ENCODE peak calls at places on chromosomes 1 and 21, in nine cellular contexts. One of them, this sample, is unnamed.

GRCh38 chr1:101520302-101520701 is 283.5 kb downstream of the S1PR1 start:
- DNase-seq in thoracic aorta: no peak
- DNase-seq in GM12878: peak
- DNase-seq in transverse colon: peak
- DNase-seq in Calu3: peak
- DNase-seq in heart right ventricle: no peak
- DNase-seq in foreskin fibroblast: peak
- DNase-seq in stomach: no peak
- DNase-seq in DND-41: peak
- DNase-seq in this sample: peak

GRCh38 chr1:202291001-202291400 is 50.7 kb downstream of the UBE2T start:
- DNase-seq in stomach: no peak
- DNase-seq in thoracic aorta: no peak
- DNase-seq in heart right ventricle: no peak
- DNase-seq in Calu3: no peak
- DNase-seq in DND-41: no peak
- DNase-seq in GM12878: no peak
- DNase-seq in transverse colon: no peak
- DNase-seq in foreskin fibroblast: no peak
- DNase-seq in this sample: no peak

GRCh38 chr1:11238311-11238710 is 24.0 kb downstream of the MTOR start:
- DNase-seq in GM12878: no peak
- DNase-seq in heart right ventricle: no peak
- DNase-seq in foreskin fibroblast: no peak
- DNase-seq in thoracic aorta: no peak
- DNase-seq in DND-41: no peak
- DNase-seq in transverse colon: no peak
- DNase-seq in stomach: no peak
- DNase-seq in Calu3: no peak
- DNase-seq in this sample: no peak

GRCh38 chr21:42481169-42481568 is 14.9 kb downstream of the RSPH1 start:
- DNase-seq in DND-41: no peak
- DNase-seq in thoracic aorta: no peak
- DNase-seq in stomach: no peak
- DNase-seq in Calu3: no peak
- DNase-seq in transverse colon: no peak
- DNase-seq in GM12878: no peak
- DNase-seq in foreskin fibroblast: no peak
- DNase-seq in heart right ventricle: no peak
- DNase-seq in this sample: no peak

GRCh38 chr21:34599534-34600101 is 15.3 kb downstream of the RCAN1 start:
- DNase-seq in DND-41: no peak
- DNase-seq in heart right ventricle: no peak
- DNase-seq in thoracic aorta: no peak
- DNase-seq in Calu3: no peak
- DNase-seq in stomach: no peak
- DNase-seq in transverse colon: no peak
- DNase-seq in GM12878: no peak
- DNase-seq in foreskin fibroblast: no peak
- DNase-seq in this sample: no peak

GRCh38 chr1:3176820-3177219 is 107.8 kb downstream of the PRDM16 start:
- DNase-seq in thoracic aorta: no peak
- DNase-seq in transverse colon: no peak
- DNase-seq in GM12878: no peak
- DNase-seq in foreskin fibroblast: no peak
- DNase-seq in stomach: no peak
- DNase-seq in Calu3: no peak
- DNase-seq in DND-41: no peak
- DNase-seq in heart right ventricle: no peak
- DNase-seq in this sample: no peak

GRCh38 chr1:160238408-160238807 is 23.9 kb downstream of the DCAF8 start:
- DNase-seq in foreskin fibroblast: no peak
- DNase-seq in DND-41: no peak
- DNase-seq in thoracic aorta: no peak
- DNase-seq in heart right ventricle: no peak
- DNase-seq in stomach: no peak
- DNase-seq in transverse colon: no peak
- DNase-seq in GM12878: no peak
- DNase-seq in Calu3: no peak
- DNase-seq in this sample: no peak

GRCh38 chr1:33997127-33998047 is 133.5 kb downstream of the HMGB4 start:
- DNase-seq in thoracic aorta: no peak
- DNase-seq in Calu3: no peak
- DNase-seq in DND-41: no peak
- DNase-seq in GM12878: no peak
- DNase-seq in heart right ventricle: no peak
- DNase-seq in transverse colon: no peak
- DNase-seq in foreskin fibroblast: no peak
- DNase-seq in stomach: no peak
- DNase-seq in this sample: no peak

GRCh38 chr21:42565206-42565810 is 51.7 kb downstream of the SLC37A1 start:
- DNase-seq in GM12878: no peak
- DNase-seq in Calu3: no peak
- DNase-seq in thoracic aorta: no peak
- DNase-seq in stomach: peak
- DNase-seq in transverse colon: peak
- DNase-seq in foreskin fibroblast: no peak
- DNase-seq in heart right ventricle: no peak
- DNase-seq in DND-41: no peak
- DNase-seq in this sample: no peak

GRCh38 chr1:111605553-111605952 is 14.0 kb upstream of the RAP1A start:
- DNase-seq in Calu3: no peak
- DNase-seq in transverse colon: no peak
- DNase-seq in thoracic aorta: no peak
- DNase-seq in stomach: no peak
- DNase-seq in GM12878: no peak
- DNase-seq in foreskin fibroblast: peak
- DNase-seq in DND-41: no peak
- DNase-seq in heart right ventricle: peak
- DNase-seq in this sample: peak

GRCh38 chr1:83006271-83006670 is 992.7 kb downstream of the TTLL7 start:
- DNase-seq in stomach: no peak
- DNase-seq in transverse colon: no peak
- DNase-seq in thoracic aorta: no peak
- DNase-seq in DND-41: no peak
- DNase-seq in heart right ventricle: no peak
- DNase-seq in GM12878: no peak
- DNase-seq in Calu3: no peak
- DNase-seq in foreskin fibroblast: no peak
- DNase-seq in this sample: no peak

GRCh38 chr21:38310619-38311018 is 53.8 kb downstream of the KCNJ15 start:
- DNase-seq in Calu3: no peak
- DNase-seq in GM12878: no peak
- DNase-seq in stomach: no peak
- DNase-seq in heart right ventricle: no peak
- DNase-seq in transverse colon: no peak
- DNase-seq in DND-41: no peak
- DNase-seq in foreskin fibroblast: peak
- DNase-seq in thoracic aorta: no peak
- DNase-seq in this sample: peak

GRCh38 chr1:59018860-59019259 is 235.0 kb upstream of the JUN start:
- DNase-seq in thoracic aorta: no peak
- DNase-seq in DND-41: no peak
- DNase-seq in GM12878: no peak
- DNase-seq in foreskin fibroblast: no peak
- DNase-seq in heart right ventricle: no peak
- DNase-seq in Calu3: no peak
- DNase-seq in stomach: no peak
- DNase-seq in transverse colon: no peak
- DNase-seq in this sample: no peak

GRCh38 chr1:10622896-10623295 is 148.1 kb downstream of the PEX14 start:
- DNase-seq in heart right ventricle: no peak
- DNase-seq in Calu3: no peak
- DNase-seq in transverse colon: no peak
- DNase-seq in stomach: no peak
- DNase-seq in foreskin fibroblast: no peak
- DNase-seq in DND-41: no peak
- DNase-seq in GM12878: no peak
- DNase-seq in thoracic aorta: no peak
- DNase-seq in this sample: no peak

GRCh38 chr1:155184835-155185782 is 11.5 kb downstream of the TRIM46 start:
- DNase-seq in DND-41: no peak
- DNase-seq in transverse colon: peak
- DNase-seq in heart right ventricle: peak
- DNase-seq in Calu3: peak
- DNase-seq in foreskin fibroblast: no peak
- DNase-seq in stomach: peak
- DNase-seq in thoracic aorta: no peak
- DNase-seq in GM12878: peak
- DNase-seq in this sample: no peak

GRCh38 chr1:232385221-232385620 is 244.7 kb downstream of the SIPA1L2 start:
- DNase-seq in DND-41: no peak
- DNase-seq in transverse colon: no peak
- DNase-seq in Calu3: no peak
- DNase-seq in heart right ventricle: no peak
- DNase-seq in thoracic aorta: no peak
- DNase-seq in stomach: no peak
- DNase-seq in GM12878: no peak
- DNase-seq in foreskin fibroblast: no peak
- DNase-seq in this sample: peak

GRCh38 chr1:176056312-176056711 is 150.8 kb downstream of the COP1 start:
- DNase-seq in Calu3: no peak
- DNase-seq in stomach: no peak
- DNase-seq in transverse colon: no peak
- DNase-seq in heart right ventricle: no peak
- DNase-seq in GM12878: no peak
- DNase-seq in DND-41: no peak
- DNase-seq in thoracic aorta: no peak
- DNase-seq in foreskin fibroblast: no peak
- DNase-seq in this sample: no peak

GRCh38 chr1:5571861-5572401 is 420.3 kb downstream of the NPHP4 start:
- DNase-seq in foreskin fibroblast: no peak
- DNase-seq in stomach: no peak
- DNase-seq in thoracic aorta: no peak
- DNase-seq in transverse colon: no peak
- DNase-seq in GM12878: no peak
- DNase-seq in heart right ventricle: no peak
- DNase-seq in Calu3: no peak
- DNase-seq in DND-41: no peak
- DNase-seq in this sample: no peak

GRCh38 chr1:24903955-24904730 is 25.9 kb downstream of the RUNX3 start:
- DNase-seq in DND-41: no peak
- DNase-seq in stomach: peak
- DNase-seq in foreskin fibroblast: no peak
- DNase-seq in heart right ventricle: no peak
- DNase-seq in thoracic aorta: no peak
- DNase-seq in Calu3: no peak
- DNase-seq in transverse colon: peak
- DNase-seq in GM12878: no peak
- DNase-seq in this sample: no peak

GRCh38 chr1:24905355-24905978 is 24.6 kb downstream of the RUNX3 start:
- DNase-seq in Calu3: no peak
- DNase-seq in foreskin fibroblast: no peak
- DNase-seq in heart right ventricle: no peak
- DNase-seq in DND-41: no peak
- DNase-seq in GM12878: no peak
- DNase-seq in stomach: peak
- DNase-seq in transverse colon: peak
- DNase-seq in thoracic aorta: no peak
- DNase-seq in this sample: no peak

GRCh38 chr1:24906760-24907490 is 23.2 kb downstream of the RUNX3 start:
- DNase-seq in transverse colon: peak
- DNase-seq in foreskin fibroblast: no peak
- DNase-seq in DND-41: no peak
- DNase-seq in stomach: no peak
- DNase-seq in Calu3: no peak
- DNase-seq in GM12878: no peak
- DNase-seq in thoracic aorta: no peak
- DNase-seq in heart right ventricle: no peak
- DNase-seq in this sample: no peak

GRCh38 chr1:24904731-24905354 is 25.2 kb downstream of the RUNX3 start:
- DNase-seq in foreskin fibroblast: no peak
- DNase-seq in heart right ventricle: no peak
- DNase-seq in DND-41: no peak
- DNase-seq in thoracic aorta: no peak
- DNase-seq in GM12878: no peak
- DNase-seq in stomach: peak
- DNase-seq in transverse colon: peak
- DNase-seq in Calu3: no peak
- DNase-seq in this sample: no peak

GRCh38 chr1:24905979-24906720 is 23.9 kb downstream of the RUNX3 start:
- DNase-seq in foreskin fibroblast: no peak
- DNase-seq in heart right ventricle: no peak
- DNase-seq in transverse colon: peak
- DNase-seq in stomach: no peak
- DNase-seq in thoracic aorta: no peak
- DNase-seq in DND-41: no peak
- DNase-seq in GM12878: no peak
- DNase-seq in Calu3: no peak
- DNase-seq in this sample: no peak
- TF ChIP-seq CTCF in foreskin fibroblast: no peak
- TF ChIP-seq CTCF in heart right ventricle: no peak
- TF ChIP-seq CTCF in transverse colon: no peak
- TF ChIP-seq CTCF in stomach: no peak
- TF ChIP-seq CTCF in thoracic aorta: no peak
- TF ChIP-seq CTCF in DND-41: no peak
- TF ChIP-seq CTCF in GM12878: no peak
- TF ChIP-seq CTCF in Calu3: no peak
- TF ChIP-seq CTCF in this sample: no peak

DNA sequence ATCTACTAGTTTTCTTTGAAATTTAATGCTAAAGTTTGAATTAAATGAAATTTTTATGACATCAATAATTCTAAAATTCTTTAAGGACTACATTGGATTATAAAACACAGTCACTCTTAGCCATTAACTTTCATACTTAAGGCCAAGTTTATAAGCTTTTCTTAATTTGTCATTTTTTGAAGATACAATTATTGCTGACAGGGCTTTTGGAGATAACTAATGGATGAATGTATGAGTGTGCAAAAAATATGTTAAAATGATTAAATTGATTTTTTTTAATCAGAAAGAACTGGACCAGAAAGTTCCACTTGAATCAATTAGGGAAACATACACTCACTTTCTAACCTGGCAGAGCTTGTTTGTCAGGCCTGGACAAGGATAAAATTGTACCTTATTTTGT is 70.3 kb upstream of the CHODL start:
- DNase-seq in Calu3: no peak
- DNase-seq in thoracic aorta: no peak
- DNase-seq in transverse colon: no peak
- DNase-seq in stomach: no peak
- DNase-seq in heart right ventricle: no peak
- DNase-seq in DND-41: no peak
- DNase-seq in foreskin fibroblast: no peak
- DNase-seq in GM12878: no peak
- DNase-seq in this sample: no peak
- TF ChIP-seq CTCF in Calu3: no peak
- TF ChIP-seq CTCF in thoracic aorta: no peak
- TF ChIP-seq CTCF in transverse colon: no peak
- TF ChIP-seq CTCF in stomach: no peak
- TF ChIP-seq CTCF in heart right ventricle: no peak
- TF ChIP-seq CTCF in DND-41: no peak
- TF ChIP-seq CTCF in foreskin fibroblast: no peak
- TF ChIP-seq CTCF in GM12878: no peak
- TF ChIP-seq CTCF in this sample: no peak

GRCh38 chr1:55412060-55412459 is 196.9 kb upstream of the USP24 start:
- DNase-seq in transverse colon: no peak
- DNase-seq in foreskin fibroblast: no peak
- DNase-seq in heart right ventricle: no peak
- DNase-seq in Calu3: no peak
- DNase-seq in thoracic aorta: no peak
- DNase-seq in GM12878: no peak
- DNase-seq in DND-41: no peak
- DNase-seq in stomach: no peak
- DNase-seq in this sample: no peak
- TF ChIP-seq CTCF in transverse colon: no peak
- TF ChIP-seq CTCF in foreskin fibroblast: no peak
- TF ChIP-seq CTCF in heart right ventricle: no peak
- TF ChIP-seq CTCF in Calu3: no peak
- TF ChIP-seq CTCF in thoracic aorta: no peak
- TF ChIP-seq CTCF in GM12878: no peak
- TF ChIP-seq CTCF in DND-41: no peak
- TF ChIP-seq CTCF in stomach: no peak
- TF ChIP-seq CTCF in this sample: no peak

GRCh38 chr1:36160949-36161485 is 5.1 kb downstream of the MAP7D1 start:
- DNase-seq in Calu3: peak
- DNase-seq in thoracic aorta: no peak
- DNase-seq in stomach: peak
- DNase-seq in transverse colon: peak
- DNase-seq in GM12878: no peak
- DNase-seq in heart right ventricle: peak
- DNase-seq in DND-41: peak
- DNase-seq in foreskin fibroblast: peak
- DNase-seq in this sample: peak
- TF ChIP-seq CTCF in Calu3: peak
- TF ChIP-seq CTCF in thoracic aorta: no peak
- TF ChIP-seq CTCF in stomach: no peak
- TF ChIP-seq CTCF in transverse colon: no peak
- TF ChIP-seq CTCF in GM12878: peak
- TF ChIP-seq CTCF in heart right ventricle: peak
- TF ChIP-seq CTCF in DND-41: peak
- TF ChIP-seq CTCF in foreskin fibroblast: peak
- TF ChIP-seq CTCF in this sample: peak

This sample was measured in MCF 10A.